ENCODE peak calls at places on chromosome 5, in five cellular contexts. O is HS-5; T is activated naive CD8-positive, alpha-beta T cell treated with anti-CD3 and anti-CD28 coated beads, Interleukin-2, amount 50 U/mL, for 24 hours; R is fibroblast of the aortic adventitia; W is Calu3. L is an unnamed sample.

GRCh38 chr5:37771731-37772130 is 68.1 kb downstream of the GDNF start:
- DNase-seq in O (peak), T (no peak), R (peak), W (no peak), L (no peak)

GRCh38 chr5:132498152-132498551 is 7.6 kb upstream of the IRF1 start:
- DNase-seq in O (peak), T (peak), R (peak), W (no peak), L (no peak)

GRCh38 chr5:116576043-116576713 is 1.6 kb upstream of the SEMA6A start:
- DNase-seq in O (no peak), T (peak), R (peak), W (peak), L (peak)

GRCh38 chr5:43335681-43336080 is 22.5 kb upstream of the HMGCS1 start:
- DNase-seq in O (no peak), T (no peak), R (no peak), W (no peak), L (no peak)

GRCh38 chr5:119022017-119022745 is 33.8 kb upstream of the DTWD2 start:
- DNase-seq in O (no peak), T (no peak), R (peak), W (no peak), L (no peak)

GRCh38 chr5:165502893-165503696 is 1997.7 kb downstream of the MAT2B start:
- DNase-seq in O (peak), T (no peak), R (no peak), W (no peak), L (no peak)

GRCh38 chr5:33340195-33340594 is 100.6 kb upstream of the TARS1 start:
- DNase-seq in O (no peak), T (no peak), R (no peak), W (no peak), L (no peak)

GRCh38 chr5:178145965-178146820 is 7.5 kb downstream of the NHP2 start:
- DNase-seq in O (no peak), T (peak), R (peak), W (peak), L (peak)

GRCh38 chr5:71932649-71933338 is 174.5 kb upstream of the MAP1B start:
- DNase-seq in O (peak), T (no peak), R (peak), W (peak), L (no peak)

GRCh38 chr5:116938488-116938887 is 363.9 kb upstream of the SEMA6A start:
- DNase-seq in O (no peak), T (no peak), R (no peak), W (no peak), L (no peak)

GRCh38 chr5:149651686-149652085 is 70.4 kb downstream of the ARHGEF37 start:
- DNase-seq in O (no peak), T (no peak), R (no peak), W (no peak), L (no peak)

GRCh38 chr5:42309865-42310264 is 113.4 kb upstream of the GHR start:
- DNase-seq in O (no peak), T (no peak), R (peak), W (no peak), L (no peak)

GRCh38 chr5:997711-998110 is 10.9 kb upstream of the NKD2 start:
- DNase-seq in O (no peak), T (no peak), R (no peak), W (no peak), L (peak)

GRCh38 chr5:54981928-54982327 is 3.5 kb downstream of the ESM1 start:
- DNase-seq in O (no peak), T (no peak), R (no peak), W (no peak), L (no peak)

GRCh38 chr5:392431-392988 is 50.5 kb upstream of the EXOC3 start:
- DNase-seq in O (no peak), T (peak), R (no peak), W (no peak), L (peak)

GRCh38 chr5:136432705-136433104 is 67.4 kb upstream of the TRPC7 start:
- DNase-seq in O (no peak), T (no peak), R (no peak), W (no peak), L (no peak)

GRCh38 chr5:109748545-109748944 is 58.8 kb downstream of the MAN2A1 start:
- DNase-seq in O (no peak), T (no peak), R (no peak), W (no peak), L (no peak)

GRCh38 chr5:94093300-94093699 is 351.9 kb upstream of the POU5F2 start:
- DNase-seq in O (no peak), T (no peak), R (no peak), W (no peak), L (no peak)

GRCh38 chr5:103942587-103943186 is 380.1 kb upstream of the NUDT12 start:
- DNase-seq in O (no peak), T (no peak), R (no peak), W (no peak), L (no peak)

GRCh38 chr5:33834334-33834733 is 57.5 kb downstream of the ADAMTS12 start:
- DNase-seq in O (no peak), T (no peak), R (peak), W (no peak), L (no peak)

GRCh38 chr5:33890147-33890546 is 1.6 kb downstream of the ADAMTS12 start:
- DNase-seq in O (no peak), T (no peak), R (peak), W (no peak), L (no peak)

GRCh38 chr5:168592014-168592368 is 12.8 kb upstream of the PANK3 start:
- DNase-seq in O (no peak), T (no peak), R (peak), W (no peak), L (no peak)

L was measured in activated T-cell treated with anti-CD3 and anti-CD28 coated beads, Interleukin-2, amount 50 U/mL, for 48 hours.